ENCODE peak calls at places on chromosomes 5 and 9, in six cellular contexts. T is colonic mucosa, S is fibroblast of mammary gland, Z is HFF-Myc, O is GM23338, Y is testis. D is an unnamed sample.

GRCh38 chr9:90420211-90420610 is 222.4 kb downstream of the DIRAS2 start:
- DNase-seq in T (no peak), O (no peak), Z (no peak), Y (no peak), S (no peak), D (no peak)

GRCh38 chr9:72894342-72894741 is 58.5 kb downstream of the ALDH1A1 start:
- DNase-seq in S (peak), Y (no peak), T (no peak), O (no peak), Z (peak), D (no peak)

GRCh38 chr9:98986866-98987653 is 43.4 kb downstream of the COL15A1 start:
- DNase-seq in S (no peak), O (no peak), Y (peak), T (no peak), Z (no peak), D (no peak)

GRCh38 chr5:72478276-72478675 is 28.9 kb downstream of the ZNF366 start:
- DNase-seq in T (no peak), Y (no peak), S (no peak), Z (no peak), O (no peak), D (no peak)

GRCh38 chr9:91890662-91891061 is 59.4 kb downstream of the ROR2 start:
- DNase-seq in T (no peak), Z (no peak), Y (no peak), O (no peak), S (no peak), D (no peak)

GRCh38 chr9:107628444-107628843 is 138.9 kb upstream of the KLF4 start:
- DNase-seq in Y (no peak), O (peak), S (no peak), T (no peak), Z (no peak), D (no peak)

GRCh38 chr5:113682497-113683136 is 169.1 kb downstream of the YTHDC2 start:
- DNase-seq in O (peak), T (no peak), Z (no peak), S (no peak), Y (no peak), D (peak)

GRCh38 chr5:151205411-151205810 is 18.5 kb downstream of the CCDC69 start:
- DNase-seq in Y (no peak), O (no peak), T (no peak), S (no peak), Z (no peak), D (no peak)

DNA sequence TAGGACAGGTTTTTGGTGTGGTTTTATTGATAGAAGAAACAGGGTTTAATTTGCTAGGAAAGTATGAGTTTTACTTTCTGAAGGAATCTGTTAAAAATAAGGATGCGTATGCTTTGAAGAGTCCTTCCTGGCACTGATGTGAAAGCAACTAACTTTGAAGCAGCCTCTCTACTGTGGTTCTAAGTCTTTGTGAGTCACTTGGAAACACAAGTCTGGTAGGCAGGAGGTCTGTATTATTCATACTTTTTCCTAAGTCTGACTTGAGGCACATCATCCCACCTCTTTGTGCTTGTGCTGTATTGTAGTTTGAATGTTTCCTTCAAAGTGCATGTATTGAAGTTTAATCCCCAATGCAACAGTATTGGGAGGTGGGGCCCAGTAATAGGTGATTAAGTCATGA is 129.0 kb downstream of the TAF11L14 start:
- DNase-seq in O (no peak), Y (no peak), S (peak), Z (no peak), T (no peak), D (no peak)
- H3K4me3 ChIP-seq in O (no peak), Y (no peak), S (no peak), Z (no peak), T (no peak), D (no peak)

GRCh38 chr9:77819672-77820071 is 171.6 kb upstream of the GNA14 start:
- DNase-seq in Y (no peak), T (no peak), S (peak), O (no peak), Z (no peak), D (peak)
- TF ChIP-seq CTCF in Y (no peak), T (no peak), S (peak), O (no peak), Z (no peak), D (no peak)

GRCh38 chr5:124888050-124888506 is 141.6 kb upstream of the ZNF608 start:
- DNase-seq in Z (no peak), T (no peak), Y (no peak), S (no peak), O (peak), D (no peak)
- H3K4me3 ChIP-seq in Z (no peak), T (peak), Y (no peak), S (no peak), O (no peak), D (no peak)

DNA sequence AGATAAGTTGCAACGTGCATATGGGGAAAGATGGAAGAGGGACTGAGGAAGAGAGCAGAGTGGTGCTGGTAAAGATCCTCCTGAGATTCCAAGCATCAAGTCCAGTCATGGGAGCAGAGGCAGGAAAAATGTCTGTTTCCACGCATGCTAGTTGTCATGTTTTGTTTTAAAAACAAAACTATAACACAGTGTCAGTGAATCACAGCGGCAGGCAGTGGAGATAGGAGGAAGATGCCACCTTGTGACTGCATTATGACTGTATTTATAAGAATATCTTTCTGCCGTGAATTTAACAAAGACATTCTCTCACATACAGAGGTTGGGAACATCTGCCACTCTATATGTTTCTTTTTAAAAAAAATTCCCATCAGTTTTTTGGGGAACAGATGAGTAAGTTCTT is 3.7 kb upstream of the SVEP1 start:
- DNase-seq in T (no peak), O (no peak), Z (no peak), S (peak), Y (no peak), D (peak)
- TF ChIP-seq CTCF in T (no peak), O (peak), Z (peak), S (peak), Y (no peak), D (no peak)

DNA sequence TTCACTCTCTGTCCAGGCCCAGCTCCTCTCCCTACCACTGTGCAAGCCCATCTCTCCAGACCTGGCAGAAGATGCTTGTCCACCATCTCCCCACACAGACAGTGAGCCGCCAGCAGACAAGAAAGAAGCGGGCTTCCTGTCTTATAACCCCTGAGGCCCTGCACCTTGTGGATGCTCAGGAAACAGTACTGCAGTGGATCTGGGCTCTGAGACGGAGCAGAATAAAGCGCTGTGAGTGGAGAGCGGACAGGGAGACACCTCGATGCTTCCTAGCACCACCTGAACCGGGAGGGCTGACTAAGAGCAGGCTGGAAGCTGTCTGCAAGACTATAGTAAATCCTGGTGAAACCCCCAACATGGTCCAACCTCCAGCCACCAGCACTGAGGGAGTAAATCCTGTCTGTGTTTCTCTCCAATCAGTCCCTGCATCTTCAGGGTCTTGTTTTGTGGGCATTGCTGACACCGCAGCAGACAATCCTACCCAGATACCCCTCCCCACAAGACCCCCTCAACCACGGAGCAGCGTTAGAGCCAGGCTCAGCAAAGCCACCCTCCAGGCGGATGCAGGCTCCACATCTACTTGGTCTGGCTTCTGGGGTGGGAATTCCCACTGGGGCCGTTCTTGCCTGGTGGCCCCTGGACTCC is 18.7 kb downstream of the ORM2 start:
- DNase-seq in T (no peak), Y (no peak), O (no peak), Z (no peak), S (no peak), D (no peak)
- H3K4me3 ChIP-seq in T (no peak), Y (no peak), O (no peak), Z (no peak), S (no peak), D (no peak)

DNA sequence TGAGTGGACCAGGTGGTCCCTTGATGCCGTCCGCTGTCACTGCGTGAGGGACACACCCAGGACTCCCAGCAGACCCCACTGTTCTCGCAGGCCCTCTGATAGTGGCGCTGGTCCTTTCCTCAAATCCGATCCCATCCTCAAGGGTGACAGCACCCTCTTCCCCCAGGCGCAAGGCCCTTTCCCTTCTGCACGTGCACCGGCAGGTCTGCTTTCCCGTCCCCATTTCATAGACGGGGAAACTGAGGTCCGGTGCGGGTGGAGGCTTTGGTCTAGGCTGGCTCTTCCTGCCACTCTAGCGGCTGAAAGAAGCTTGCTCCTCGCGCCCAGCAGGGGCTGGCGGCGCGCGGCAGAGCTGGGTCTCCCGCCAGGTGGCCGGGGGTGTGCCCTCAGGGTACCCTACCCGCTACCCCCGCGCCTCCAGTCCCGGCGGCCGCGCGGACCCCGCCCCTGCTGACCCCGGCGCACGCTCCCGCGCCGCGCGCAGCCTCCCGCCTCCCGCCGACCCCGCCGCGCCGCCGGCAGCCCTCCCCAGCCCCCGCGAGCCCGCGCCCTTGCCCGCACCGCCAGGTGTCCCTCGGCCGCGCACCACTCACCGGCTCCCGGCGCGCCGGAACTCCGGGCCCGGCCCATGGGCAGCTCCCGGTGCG is 453 bp downstream of the RASGEF1C start:
- DNase-seq in Z (no peak), O (peak), Y (no peak), S (no peak), T (no peak), D (no peak)
- TF ChIP-seq CTCF in Z (no peak), O (peak), Y (no peak), S (no peak), T (no peak), D (no peak)

DNA sequence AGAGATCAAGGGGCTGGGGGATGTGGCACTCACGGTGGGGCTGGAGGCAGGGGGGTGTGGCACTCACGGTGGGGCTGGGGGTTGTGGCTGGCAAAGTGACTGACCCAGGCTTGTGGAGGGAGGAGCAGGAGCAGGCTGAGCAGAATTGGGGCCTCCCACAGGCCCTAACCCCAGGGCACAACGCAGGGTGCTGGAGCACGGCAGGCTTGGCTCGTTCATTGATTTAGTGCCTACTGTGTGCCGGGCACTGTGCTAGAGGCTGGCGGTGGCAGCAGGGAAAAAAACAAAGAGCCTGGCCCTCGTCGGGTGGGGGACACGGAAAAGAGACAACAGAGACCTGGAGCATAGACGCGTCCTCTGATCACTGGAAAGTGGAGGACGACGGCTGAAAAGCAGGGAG is 80.9 kb downstream of the HMCN2 start:
- DNase-seq in O (no peak), Z (no peak), Y (no peak), T (no peak), S (no peak), D (no peak)
- H3K4me3 ChIP-seq in O (no peak), Z (no peak), Y (no peak), T (no peak), S (no peak), D (no peak)

DNA sequence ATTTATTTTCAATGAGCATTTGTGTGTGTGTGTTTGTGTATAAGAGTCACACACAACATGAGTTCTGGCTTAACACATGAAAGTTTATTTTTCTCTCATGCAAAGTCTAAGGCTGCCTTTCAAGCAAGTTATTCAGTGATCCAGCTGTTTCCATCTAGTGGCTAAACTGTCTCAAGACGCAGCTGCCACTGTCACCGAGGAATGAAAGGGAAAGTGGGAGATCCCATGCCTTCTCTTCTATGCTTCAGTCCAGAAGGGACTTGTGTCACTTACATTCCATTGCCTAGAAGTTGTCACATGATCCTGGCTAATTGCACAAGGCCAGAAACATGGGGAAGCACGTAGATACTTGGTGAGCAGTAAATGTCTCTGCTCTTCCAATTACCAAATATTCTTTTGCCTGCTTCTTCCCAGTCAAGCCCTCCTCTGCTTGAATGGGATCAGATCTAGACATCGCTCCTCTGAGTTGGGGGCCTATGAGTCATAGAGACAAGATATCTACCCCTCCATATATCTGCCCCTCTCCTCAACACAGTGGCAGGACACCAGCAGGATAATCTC is 30.4 kb upstream of the SLIT3 start:
- DNase-seq in O (peak), Y (no peak), S (no peak), T (no peak), Z (no peak), D (no peak)
- TF ChIP-seq CTCF in O (peak), Y (no peak), S (no peak), T (no peak), Z (peak), D (no peak)

GRCh38 chr5:98775246-98775961 is 1.9 kb downstream of the RGMB start:
- DNase-seq in O (no peak), S (no peak), Z (no peak), T (no peak), Y (no peak), D (no peak)
- H3K4me3 ChIP-seq in O (peak), S (peak), Z (peak), T (peak), Y (no peak), D (peak)

DNA sequence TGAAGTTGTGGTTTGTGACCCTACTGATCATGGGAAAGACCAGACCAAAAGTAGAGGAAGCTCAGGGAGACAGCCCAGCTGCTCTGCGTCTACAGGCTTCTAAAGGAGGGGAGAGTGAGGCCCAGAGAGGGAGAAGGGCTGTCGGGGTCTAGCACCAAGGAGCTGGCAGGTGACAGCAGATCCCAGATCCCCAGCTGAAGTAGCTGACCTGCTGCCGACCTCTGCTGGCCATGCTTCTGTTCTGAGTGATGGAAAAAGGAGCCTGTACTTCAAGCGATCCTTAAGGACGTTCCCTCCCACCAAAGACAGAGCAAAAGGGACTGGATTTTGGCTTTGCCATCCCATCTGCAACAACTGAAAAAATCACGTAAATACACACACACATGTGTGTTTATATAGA is 22.7 kb upstream of the QSOX2 start:
- DNase-seq in T (no peak), Y (no peak), O (peak), Z (no peak), S (no peak), D (no peak)
- TF ChIP-seq CTCF in T (no peak), Y (no peak), O (peak), Z (no peak), S (no peak), D (peak)

D was measured in fibroblast of villous mesenchyme.